ENCODE peak calls at places on chromosome 1, in nine cellular contexts. F is GM23338; O is left ventricle myocardium inferior; Y is pancreas; H is CD4-positive, alpha-beta T cell; Q is ovary; M is tibial nerve; I is RWPE2; E is thoracic aorta. A is an unnamed sample.

GRCh38 chr1:50978144-50978851 is 8.3 kb downstream of the CDKN2C start:
- DNase-seq in F (peak), O (peak), Y (peak), H (no peak), Q (peak), M (peak), I (no peak), E (no peak), A (peak)

GRCh38 chr1:213615226-213615881 is 372.4 kb upstream of the PROX1 start:
- DNase-seq in F (no peak), O (no peak), Y (no peak), H (no peak), Q (no peak), M (no peak), I (no peak), E (no peak), A (no peak)

GRCh38 chr1:48246727-48247126 is 24.2 kb downstream of the SLC5A9 start:
- DNase-seq in F (no peak), O (peak), Y (peak), H (no peak), Q (no peak), M (no peak), I (no peak), E (no peak), A (peak)

GRCh38 chr1:78649628-78650027 is at the start of gene IFI44:
- DNase-seq in F (no peak), O (peak), Y (peak), H (peak), Q (peak), M (peak), I (no peak), E (peak), A (peak)

GRCh38 chr1:41349361-41350054 is 11.7 kb upstream of the FOXO6 start:
- DNase-seq in F (no peak), O (no peak), Y (no peak), H (no peak), Q (no peak), M (no peak), I (no peak), E (no peak), A (no peak)

GRCh38 chr1:59262631-59263030 is 34.3 kb upstream of the FGGY start:
- DNase-seq in F (no peak), O (no peak), Y (no peak), H (no peak), Q (no peak), M (no peak), I (no peak), E (no peak), A (no peak)

GRCh38 chr1:111294390-111294789 is 3.7 kb downstream of the CHIA start:
- DNase-seq in F (no peak), O (no peak), Y (no peak), H (no peak), Q (no peak), M (no peak), I (no peak), E (no peak), A (no peak)

GRCh38 chr1:200473698-200474371 is 64.0 kb upstream of the ZNF281 start:
- DNase-seq in F (no peak), O (no peak), Y (no peak), H (no peak), Q (no peak), M (no peak), I (no peak), E (no peak), A (no peak)

GRCh38 chr1:101356013-101356412 is 119.2 kb downstream of the S1PR1 start:
- DNase-seq in F (no peak), O (no peak), Y (no peak), H (no peak), Q (no peak), M (no peak), I (no peak), E (no peak), A (no peak)

GRCh38 chr1:200258447-200259375 is 151.1 kb downstream of the ZNF281 start:
- DNase-seq in F (peak), O (no peak), Y (no peak), H (no peak), Q (no peak), M (no peak), I (no peak), E (no peak), A (no peak)

GRCh38 chr1:44421374-44422028 is 16.4 kb downstream of the RNF220 start:
- DNase-seq in F (no peak), O (no peak), Y (no peak), H (no peak), Q (no peak), M (no peak), I (no peak), E (no peak), A (no peak)

GRCh38 chr1:110185181-110185580 is 24.9 kb upstream of the KCNC4 start:
- DNase-seq in F (no peak), O (peak), Y (peak), H (no peak), Q (no peak), M (no peak), I (no peak), E (no peak), A (no peak)

GRCh38 chr1:19123837-19124236 is 86.2 kb downstream of the UBR4 start:
- DNase-seq in F (no peak), O (no peak), Y (no peak), H (peak), Q (no peak), M (no peak), I (no peak), E (no peak), A (no peak)

GRCh38 chr1:233815357-233815756 is 89.1 kb upstream of the SLC35F3 start:
- DNase-seq in F (no peak), O (no peak), Y (no peak), H (no peak), Q (no peak), M (no peak), I (no peak), E (no peak), A (no peak)

GRCh38 chr1:7207875-7208646 is 422.8 kb downstream of the CAMTA1 start:
- DNase-seq in F (peak), O (no peak), Y (no peak), H (no peak), Q (no peak), M (no peak), I (no peak), E (no peak), A (no peak)

GRCh38 chr1:32455958-32456357 is 8.9 kb upstream of the ZBTB8B start:
- DNase-seq in F (no peak), O (no peak), Y (no peak), H (no peak), Q (no peak), M (no peak), I (no peak), E (no peak), A (no peak)

GRCh38 chr1:44417351-44418021 is 12.4 kb downstream of the RNF220 start:
- DNase-seq in F (peak), O (peak), Y (peak), H (no peak), Q (no peak), M (no peak), I (no peak), E (no peak), A (no peak)

GRCh38 chr1:97050501-97050900 is 328.9 kb downstream of the PTBP2 start:
- DNase-seq in F (peak), O (no peak), Y (no peak), H (no peak), Q (no peak), M (no peak), I (no peak), E (no peak), A (no peak)

GRCh38 chr1:233304489-233305102 is 9.1 kb upstream of the PCNX2 start:
- DNase-seq in F (peak), O (no peak), Y (no peak), H (no peak), Q (no peak), M (no peak), I (no peak), E (no peak), A (no peak)

DNA sequence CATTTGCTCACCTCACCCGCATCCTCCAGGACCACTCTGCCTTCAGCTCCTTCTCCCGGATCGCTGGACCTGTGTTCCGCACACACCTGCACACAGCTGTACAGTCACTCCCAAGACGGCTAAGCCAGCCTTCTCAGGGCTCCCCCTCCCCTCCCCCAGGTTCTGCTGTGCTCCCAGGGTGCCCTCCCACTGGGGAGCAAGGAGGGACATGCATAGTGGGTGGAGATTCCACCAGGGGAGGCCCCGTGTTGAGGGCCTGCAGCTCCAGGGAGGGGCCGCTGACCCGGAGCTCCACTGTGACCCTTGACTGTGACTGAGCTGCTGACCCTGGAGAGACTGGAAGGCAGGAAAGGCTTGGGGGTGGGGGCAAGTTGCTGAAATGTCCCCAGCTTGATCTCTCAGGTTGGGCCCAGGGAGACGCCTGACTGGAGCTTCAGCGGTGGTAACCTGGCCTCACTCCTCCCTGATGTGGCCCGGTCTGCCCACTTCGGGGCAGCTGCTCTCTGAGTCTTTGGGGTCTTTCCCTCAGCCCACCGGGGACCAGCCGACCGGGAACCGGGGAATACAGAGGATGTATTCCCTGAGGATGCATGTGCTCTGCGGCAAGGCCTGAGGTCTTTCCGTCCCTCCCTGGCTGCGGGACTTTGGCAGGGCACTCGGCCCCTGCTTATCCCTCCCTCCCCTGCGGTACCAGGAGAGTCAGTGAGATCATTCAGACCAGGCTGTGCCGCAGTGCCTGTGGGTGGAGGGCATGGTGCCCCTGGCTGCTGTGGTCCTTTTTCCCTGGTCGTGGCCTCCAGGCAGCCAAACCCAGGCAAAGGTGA is 28.6 kb upstream of the PLCH2 start:
- DNase-seq in F (no peak), O (no peak), Y (no peak), H (no peak), Q (no peak), M (no peak), I (no peak), E (no peak), A (no peak)
- TF ChIP-seq CTCF in F (no peak), O (no peak), Y (no peak), H (no peak), Q (no peak), M (no peak), I (no peak), E (no peak), A (no peak)

GRCh38 chr1:12441414-12442105 is 176.4 kb downstream of the DHRS3 start:
- DNase-seq in F (no peak), O (no peak), Y (no peak), H (no peak), Q (no peak), M (no peak), I (no peak), E (no peak), A (no peak)
- H3K27ac ChIP-seq in F (no peak), O (no peak), Y (no peak), H (no peak), Q (no peak), M (no peak), I (no peak), E (no peak), A (no peak)

GRCh38 chr1:3614755-3615742 is 3.7 kb upstream of the MEGF6 start:
- DNase-seq in F (peak), O (no peak), Y (peak), H (no peak), Q (no peak), M (no peak), I (no peak), E (no peak), A (no peak)
- TF ChIP-seq CTCF in F (peak), O (peak), Y (peak), H (peak), Q (no peak), M (peak), I (peak), E (peak), A (no peak)

GRCh38 chr1:181152892-181153633 is 64.6 kb downstream of the IER5 start:
- DNase-seq in F (peak), O (peak), Y (peak), H (no peak), Q (peak), M (peak), I (no peak), E (peak), A (peak)
- H3K27ac ChIP-seq in F (no peak), O (peak), Y (peak), H (no peak), Q (peak), M (peak), I (no peak), E (peak), A (peak)

DNA sequence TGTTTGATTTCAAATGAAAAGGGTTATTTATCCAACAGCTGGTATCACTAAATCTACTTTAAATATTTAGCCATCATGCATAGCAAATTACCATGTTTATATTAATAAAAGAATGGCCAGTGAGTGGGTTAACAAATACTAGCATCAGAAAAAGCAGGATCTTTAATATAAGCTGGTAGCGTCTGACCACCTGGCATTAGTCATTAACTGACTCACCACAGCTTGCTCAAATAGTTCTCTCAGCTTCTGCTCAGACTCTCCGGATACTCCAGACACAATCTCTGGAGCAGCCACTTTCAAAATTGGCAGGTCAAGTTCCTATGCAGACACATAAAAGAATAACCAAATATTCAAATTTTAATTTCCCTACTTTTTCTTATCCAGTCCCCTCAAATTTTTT is 29.6 kb downstream of the NVL start:
- DNase-seq in F (no peak), O (no peak), Y (no peak), H (no peak), Q (no peak), M (no peak), I (no peak), E (no peak), A (no peak)
- TF ChIP-seq CTCF in F (no peak), O (no peak), Y (no peak), H (no peak), Q (no peak), M (no peak), I (no peak), E (no peak), A (no peak)

GRCh38 chr1:61109158-61109557 is 26.8 kb downstream of the NFIA start:
- DNase-seq in F (no peak), O (no peak), Y (no peak), H (no peak), Q (no peak), M (no peak), I (no peak), E (no peak), A (no peak)
- H3K27ac ChIP-seq in F (no peak), O (no peak), Y (no peak), H (no peak), Q (no peak), M (no peak), I (no peak), E (no peak), A (no peak)

A was measured in lung.